ENCODE peak calls at places on chromosomes 11 and 22, in four cellular contexts. One of them, this sample, is unnamed.
A peak's percentile ranks its signal among the peaks of the same experiment; 100 is the strongest.

GRCh38 chr11:40029406-40029805 is 1430.0 kb downstream of the LRRC4C start:
- DNase-seq in HepG2: no peak
- DNase-seq in GM12878: no peak
- DNase-seq in H1: no peak
- DNase-seq in this sample: no peak

GRCh38 chr11:17371614-17372013 is 16.8 kb downstream of the KCNJ11 start:
- DNase-seq in HepG2: no peak
- DNase-seq in GM12878: no peak
- DNase-seq in H1: no peak
- DNase-seq in this sample: no peak

GRCh38 chr11:95698939-95699562 is 90.5 kb downstream of the FAM76B start:
- DNase-seq in HepG2: peak; percentile 14
- DNase-seq in GM12878: no peak
- DNase-seq in H1: no peak
- DNase-seq in this sample: no peak

GRCh38 chr22:29268511-29269229 is 602 bp downstream of the EWSR1 start:
- DNase-seq in HepG2: peak; percentile 41
- DNase-seq in GM12878: no peak
- DNase-seq in H1: no peak
- DNase-seq in this sample: no peak

GRCh38 chr11:69862797-69863543 is 43.8 kb upstream of the FGF3 start:
- DNase-seq in HepG2: no peak
- DNase-seq in GM12878: no peak
- DNase-seq in H1: no peak
- DNase-seq in this sample: no peak

GRCh38 chr11:125593113-125593761 is 585 bp downstream of the STT3A start:
- DNase-seq in HepG2: peak; percentile 60
- DNase-seq in GM12878: no peak
- DNase-seq in H1: no peak
- DNase-seq in this sample: no peak

GRCh38 chr11:114192841-114193389 is 103.3 kb upstream of the NNMT start:
- DNase-seq in HepG2: no peak
- DNase-seq in GM12878: no peak
- DNase-seq in H1: no peak
- DNase-seq in this sample: no peak

GRCh38 chr11:79543101-79543500 is 102.3 kb upstream of the TENM4 start:
- DNase-seq in HepG2: no peak
- DNase-seq in GM12878: no peak
- DNase-seq in H1: no peak
- DNase-seq in this sample: no peak

GRCh38 chr22:34850010-34850409 is 215.9 kb upstream of the ISX start:
- DNase-seq in HepG2: no peak
- DNase-seq in GM12878: no peak
- DNase-seq in H1: no peak
- DNase-seq in this sample: no peak

GRCh38 chr11:45133871-45134270 is 12.6 kb upstream of the PRDM11 start:
- DNase-seq in HepG2: no peak
- DNase-seq in GM12878: no peak
- DNase-seq in H1: no peak
- DNase-seq in this sample: no peak

GRCh38 chr22:29032014-29032475 is 29.6 kb downstream of the C22orf31 start:
- DNase-seq in HepG2: peak; percentile 78
- DNase-seq in GM12878: no peak
- DNase-seq in H1: no peak
- DNase-seq in this sample: no peak

GRCh38 chr11:78860720-78861422 is 286.2 kb upstream of the NARS2 start:
- DNase-seq in HepG2: no peak
- DNase-seq in GM12878: no peak
- DNase-seq in H1: peak; percentile 68
- DNase-seq in this sample: peak; percentile 11

GRCh38 chr22:46408568-46409506 is 73.3 kb downstream of the TRMU start:
- DNase-seq in HepG2: no peak
- DNase-seq in GM12878: no peak
- DNase-seq in H1: no peak
- DNase-seq in this sample: no peak

GRCh38 chr11:10351768-10352641 is 47.1 kb downstream of the ADM start:
- DNase-seq in HepG2: peak; percentile 89
- DNase-seq in GM12878: no peak
- DNase-seq in H1: peak; percentile 85
- DNase-seq in this sample: peak; percentile 94

GRCh38 chr22:42969348-42969975 is 45.5 kb downstream of the PACSIN2 start:
- DNase-seq in HepG2: no peak
- DNase-seq in GM12878: no peak
- DNase-seq in H1: no peak
- DNase-seq in this sample: no peak

GRCh38 chr22:23697031-23697970 is 6.5 kb downstream of the RGL4 start:
- DNase-seq in HepG2: no peak
- DNase-seq in GM12878: no peak
- DNase-seq in H1: no peak
- DNase-seq in this sample: no peak

GRCh38 chr11:30046211-30046945 is 29.5 kb upstream of the KCNA4 start:
- DNase-seq in HepG2: no peak
- DNase-seq in GM12878: no peak
- DNase-seq in H1: peak; percentile 69
- DNase-seq in this sample: no peak

GRCh38 chr22:27799334-27800249 is 2.0 kb downstream of the MN1 start:
- DNase-seq in HepG2: no peak
- DNase-seq in GM12878: no peak
- DNase-seq in H1: no peak
- DNase-seq in this sample: no peak

GRCh38 chr22:32531955-32532818 is 57.6 kb downstream of the FBXO7 start:
- DNase-seq in HepG2: peak; percentile 87
- DNase-seq in GM12878: no peak
- DNase-seq in H1: peak; percentile 67
- DNase-seq in this sample: no peak

GRCh38 chr11:61418136-61418535 is 11.6 kb downstream of the CPSF7 start:
- DNase-seq in HepG2: no peak
- DNase-seq in GM12878: no peak
- DNase-seq in H1: no peak
- DNase-seq in this sample: no peak

GRCh38 chr11:61413496-61413895 is 16.3 kb downstream of the CPSF7 start:
- DNase-seq in HepG2: no peak
- DNase-seq in GM12878: no peak
- DNase-seq in H1: no peak
- DNase-seq in this sample: no peak

GRCh38 chr11:61415381-61415780 is 14.4 kb downstream of the CPSF7 start:
- DNase-seq in HepG2: no peak
- DNase-seq in GM12878: no peak
- DNase-seq in H1: no peak
- DNase-seq in this sample: no peak

GRCh38 chr11:61414547-61414946 is 15.2 kb downstream of the CPSF7 start:
- DNase-seq in HepG2: no peak
- DNase-seq in GM12878: no peak
- DNase-seq in H1: no peak
- DNase-seq in this sample: no peak

GRCh38 chr11:61417670-61418069 is 12.1 kb downstream of the CPSF7 start:
- DNase-seq in HepG2: peak; percentile 16
- DNase-seq in GM12878: no peak
- DNase-seq in H1: no peak
- DNase-seq in this sample: no peak
- H3K36me3 ChIP-seq in HepG2: peaks cover 97% of the 10 kb centered on the region
- H3K36me3 ChIP-seq in GM12878: peaks cover 61% of the 10 kb centered on the region
- H3K36me3 ChIP-seq in H1: peaks cover 79% of the 10 kb centered on the region
- H3K36me3 ChIP-seq in this sample: peaks cover 96% of the 10 kb centered on the region

DNA sequence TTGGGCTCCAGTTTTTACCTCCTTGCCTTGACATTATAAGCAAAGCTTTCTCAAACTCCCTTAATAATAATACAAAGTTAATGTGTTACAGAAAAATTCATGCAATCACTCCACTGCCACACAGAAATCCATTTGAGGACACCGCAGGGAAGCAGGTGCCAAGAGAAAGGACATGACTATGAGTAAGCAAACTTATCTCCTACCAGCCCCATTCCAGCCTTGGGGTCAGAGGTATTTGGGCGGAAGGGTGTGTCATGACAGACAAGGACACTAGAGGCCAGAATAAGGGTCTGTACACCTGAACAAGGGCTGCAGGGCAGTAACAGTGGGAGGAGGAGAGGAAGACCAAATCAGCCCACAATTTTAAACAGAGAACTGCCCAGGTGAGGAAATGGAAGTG is 5.9 kb downstream of the GNG3 start:
- DNase-seq in HepG2: no peak
- DNase-seq in GM12878: no peak
- DNase-seq in H1: no peak
- DNase-seq in this sample: no peak
- TF ChIP-seq SUZ12 in HepG2: no peak
- TF ChIP-seq SUZ12 in GM12878: no peak
- TF ChIP-seq SUZ12 in H1: no peak
- TF ChIP-seq SUZ12 in this sample: no peak

GRCh38 chr11:12678991-12679390 is 4.8 kb downstream of the TEAD1 start:
- DNase-seq in HepG2: no peak
- DNase-seq in GM12878: no peak
- DNase-seq in H1: no peak
- DNase-seq in this sample: no peak
- H3K4me1 ChIP-seq in HepG2: peaks cover 79% of the 10 kb centered on the region
- H3K4me1 ChIP-seq in GM12878: no peaks in the 10 kb centered on the region
- H3K4me1 ChIP-seq in H1: peaks cover 11% of the 10 kb centered on the region
- H3K4me1 ChIP-seq in this sample: peaks cover 5% of the 10 kb centered on the region

DNA sequence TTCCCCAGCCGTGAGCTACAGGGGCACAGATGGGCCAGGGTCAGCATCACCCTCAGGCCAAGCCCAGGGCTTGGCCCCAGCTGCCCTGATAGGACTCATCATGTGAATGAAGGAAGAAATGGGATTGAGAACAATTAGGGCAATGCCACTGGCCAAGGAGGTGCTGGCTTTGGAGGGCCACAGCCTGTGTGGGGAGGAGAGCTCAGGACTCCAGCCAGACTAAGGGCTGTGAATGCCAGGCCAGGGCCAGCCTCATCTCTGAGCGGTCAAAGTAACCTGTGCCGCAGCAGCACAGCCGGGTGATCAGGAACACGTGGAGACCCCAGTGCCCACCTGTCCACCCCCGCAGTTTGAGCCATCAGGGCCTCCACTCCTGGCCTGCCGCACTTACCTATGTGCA is 10.1 kb downstream of the CHID1 start:
- DNase-seq in HepG2: no peak
- DNase-seq in GM12878: no peak
- DNase-seq in H1: no peak
- DNase-seq in this sample: no peak
- H3K36me3 ChIP-seq in HepG2: peaks cover 65% of the 10 kb centered on the region
- H3K36me3 ChIP-seq in GM12878: peaks cover 8% of the 10 kb centered on the region
- H3K36me3 ChIP-seq in H1: peaks cover 50% of the 10 kb centered on the region
- H3K36me3 ChIP-seq in this sample: peaks cover 82% of the 10 kb centered on the region

This sample was measured in NT2/D1.